ENCODE peak calls at places on chromosomes 11 and 22, in five cellular contexts. One of them, this sample, is unnamed.

GRCh38 chr22:49554296-49554625 is 273.4 kb downstream of the BRD1 start:
- DNase-seq in NAMALWA: no peak
- DNase-seq in NCI-H187 treated with DMSO at 0.1 percent for 48 hours: no peak
- DNase-seq in H9: peak; percentile 11
- DNase-seq in lower lobe of right lung: no peak
- DNase-seq in this sample: no peak

GRCh38 chr11:36385121-36385530 is 89.0 kb downstream of the PRR5L start:
- DNase-seq in NCI-H187 treated with DMSO at 0.1 percent for 48 hours: no peak
- DNase-seq in NAMALWA: no peak
- DNase-seq in H9: no peak
- DNase-seq in lower lobe of right lung: no peak
- DNase-seq in this sample: no peak

GRCh38 chr11:14026961-14027360 is 64.4 kb downstream of the SPON1 start:
- DNase-seq in lower lobe of right lung: no peak
- DNase-seq in NCI-H187 treated with DMSO at 0.1 percent for 48 hours: no peak
- DNase-seq in NAMALWA: no peak
- DNase-seq in H9: no peak
- DNase-seq in this sample: no peak

GRCh38 chr22:50218996-50219727 is 18.4 kb downstream of the SELENOO start:
- DNase-seq in lower lobe of right lung: peak; percentile 90
- DNase-seq in H9: peak; percentile 77
- DNase-seq in NCI-H187 treated with DMSO at 0.1 percent for 48 hours: no peak
- DNase-seq in NAMALWA: no peak
- DNase-seq in this sample: peak; percentile 63

GRCh38 chr11:69538840-69539239 is 57.4 kb downstream of the LINC01488 start:
- DNase-seq in H9: no peak
- DNase-seq in NCI-H187 treated with DMSO at 0.1 percent for 48 hours: no peak
- DNase-seq in lower lobe of right lung: no peak
- DNase-seq in NAMALWA: no peak
- DNase-seq in this sample: peak; percentile 73

GRCh38 chr11:75298191-75298590 is 53.3 kb downstream of the ARRB1 start:
- DNase-seq in NAMALWA: no peak
- DNase-seq in lower lobe of right lung: no peak
- DNase-seq in NCI-H187 treated with DMSO at 0.1 percent for 48 hours: peak; percentile 15
- DNase-seq in H9: no peak
- DNase-seq in this sample: no peak

GRCh38 chr11:29190313-29190712 is 826.5 kb downstream of the KCNA4 start:
- DNase-seq in H9: no peak
- DNase-seq in NCI-H187 treated with DMSO at 0.1 percent for 48 hours: no peak
- DNase-seq in NAMALWA: no peak
- DNase-seq in lower lobe of right lung: no peak
- DNase-seq in this sample: no peak

GRCh38 chr11:104713366-104713765 is 184.9 kb downstream of the CASP12 start:
- DNase-seq in lower lobe of right lung: no peak
- DNase-seq in NCI-H187 treated with DMSO at 0.1 percent for 48 hours: no peak
- DNase-seq in H9: no peak
- DNase-seq in NAMALWA: no peak
- DNase-seq in this sample: no peak

GRCh38 chr11:58390551-58391063 is 16.1 kb downstream of the OR5B3 start:
- DNase-seq in NCI-H187 treated with DMSO at 0.1 percent for 48 hours: no peak
- DNase-seq in lower lobe of right lung: peak; percentile 28
- DNase-seq in NAMALWA: no peak
- DNase-seq in H9: no peak
- DNase-seq in this sample: no peak

GRCh38 chr22:32775957-32776356 is 25.5 kb upstream of the TIMP3 start:
- DNase-seq in H9: no peak
- DNase-seq in NCI-H187 treated with DMSO at 0.1 percent for 48 hours: no peak
- DNase-seq in NAMALWA: no peak
- DNase-seq in lower lobe of right lung: no peak
- DNase-seq in this sample: no peak

GRCh38 chr11:134993691-134994243 is 581.7 kb upstream of the B3GAT1 start:
- DNase-seq in NAMALWA: no peak
- DNase-seq in lower lobe of right lung: no peak
- DNase-seq in NCI-H187 treated with DMSO at 0.1 percent for 48 hours: no peak
- DNase-seq in H9: no peak
- DNase-seq in this sample: no peak

GRCh38 chr11:108160970-108161566 is 39.7 kb downstream of the ACAT1 start:
- DNase-seq in NAMALWA: peak; percentile 83
- DNase-seq in lower lobe of right lung: no peak
- DNase-seq in H9: no peak
- DNase-seq in NCI-H187 treated with DMSO at 0.1 percent for 48 hours: no peak
- DNase-seq in this sample: no peak

GRCh38 chr22:49764151-49764581 is 63.5 kb downstream of the BRD1 start:
- DNase-seq in H9: peak; percentile 45
- DNase-seq in lower lobe of right lung: peak; percentile 41
- DNase-seq in NAMALWA: no peak
- DNase-seq in NCI-H187 treated with DMSO at 0.1 percent for 48 hours: no peak
- DNase-seq in this sample: peak; percentile 40

GRCh38 chr11:69343401-69344321 is 49.7 kb downstream of the MYEOV start:
- DNase-seq in lower lobe of right lung: no peak
- DNase-seq in NCI-H187 treated with DMSO at 0.1 percent for 48 hours: no peak
- DNase-seq in NAMALWA: no peak
- DNase-seq in H9: peak; percentile 17
- DNase-seq in this sample: no peak

GRCh38 chr11:95092549-95093324 is 3.1 kb downstream of the ENDOD1 start:
- DNase-seq in lower lobe of right lung: no peak
- DNase-seq in H9: no peak
- DNase-seq in NAMALWA: peak; percentile 72
- DNase-seq in NCI-H187 treated with DMSO at 0.1 percent for 48 hours: no peak
- DNase-seq in this sample: no peak

GRCh38 chr22:28873183-28873964 is 10.0 kb upstream of the ZNRF3 start:
- DNase-seq in NAMALWA: peak; percentile 49
- DNase-seq in H9: no peak
- DNase-seq in NCI-H187 treated with DMSO at 0.1 percent for 48 hours: no peak
- DNase-seq in lower lobe of right lung: no peak
- DNase-seq in this sample: no peak

GRCh38 chr22:26170112-26170492 is 840 bp downstream of the SEZ6L start:
- DNase-seq in lower lobe of right lung: no peak
- DNase-seq in H9: peak; percentile 29
- DNase-seq in NCI-H187 treated with DMSO at 0.1 percent for 48 hours: no peak
- DNase-seq in NAMALWA: no peak
- DNase-seq in this sample: no peak

GRCh38 chr22:48821346-48822186 is 1006.1 kb downstream of the BRD1 start:
- DNase-seq in H9: no peak
- DNase-seq in lower lobe of right lung: no peak
- DNase-seq in NCI-H187 treated with DMSO at 0.1 percent for 48 hours: no peak
- DNase-seq in NAMALWA: no peak
- DNase-seq in this sample: no peak

GRCh38 chr11:68269414-68270081 is 2.2 kb downstream of the C11orf24 start:
- DNase-seq in NCI-H187 treated with DMSO at 0.1 percent for 48 hours: no peak
- DNase-seq in NAMALWA: no peak
- DNase-seq in lower lobe of right lung: no peak
- DNase-seq in H9: peak; percentile 14
- DNase-seq in this sample: no peak

GRCh38 chr11:65420506-65421203 is 1.9 kb upstream of the NEAT1 start:
- DNase-seq in NCI-H187 treated with DMSO at 0.1 percent for 48 hours: no peak
- DNase-seq in H9: no peak
- DNase-seq in NAMALWA: no peak
- DNase-seq in lower lobe of right lung: peak; percentile 19
- DNase-seq in this sample: no peak

GRCh38 chr11:26287067-26287518 is 44.8 kb upstream of the ANO3 start:
- DNase-seq in NAMALWA: no peak
- DNase-seq in H9: no peak
- DNase-seq in lower lobe of right lung: no peak
- DNase-seq in NCI-H187 treated with DMSO at 0.1 percent for 48 hours: no peak
- DNase-seq in this sample: no peak

GRCh38 chr22:34761111-34761510 is 304.8 kb upstream of the ISX start:
- DNase-seq in H9: no peak
- DNase-seq in NAMALWA: no peak
- DNase-seq in lower lobe of right lung: no peak
- DNase-seq in NCI-H187 treated with DMSO at 0.1 percent for 48 hours: no peak
- DNase-seq in this sample: no peak

GRCh38 chr22:29810156-29810555 is 27.9 kb downstream of the ASCC2 start:
- DNase-seq in NAMALWA: no peak
- DNase-seq in lower lobe of right lung: no peak
- DNase-seq in NCI-H187 treated with DMSO at 0.1 percent for 48 hours: no peak
- DNase-seq in H9: no peak
- DNase-seq in this sample: no peak

GRCh38 chr11:12239396-12240298 is 129.3 kb downstream of the MICAL2 start:
- DNase-seq in NAMALWA: no peak
- DNase-seq in H9: no peak
- DNase-seq in lower lobe of right lung: peak; percentile 74
- DNase-seq in NCI-H187 treated with DMSO at 0.1 percent for 48 hours: no peak
- DNase-seq in this sample: no peak

GRCh38 chr22:37486224-37486845 is at the start of gene MFNG:
- DNase-seq in NCI-H187 treated with DMSO at 0.1 percent for 48 hours: no peak
- DNase-seq in H9: peak; percentile 81
- DNase-seq in NAMALWA: peak; percentile 92
- DNase-seq in lower lobe of right lung: peak; percentile 90
- DNase-seq in this sample: peak; percentile 88

GRCh38 chr11:121112498-121113455 is 11.7 kb downstream of the TECTA start:
- DNase-seq in NAMALWA: peak; percentile 66
- DNase-seq in H9: peak; percentile 78
- DNase-seq in lower lobe of right lung: peak; percentile 69
- DNase-seq in NCI-H187 treated with DMSO at 0.1 percent for 48 hours: peak; percentile 12
- DNase-seq in this sample: no peak

GRCh38 chr11:85118151-85118550 is 509.0 kb downstream of the DLG2 start:
- DNase-seq in lower lobe of right lung: no peak
- DNase-seq in NCI-H187 treated with DMSO at 0.1 percent for 48 hours: no peak
- DNase-seq in H9: no peak
- DNase-seq in NAMALWA: no peak
- DNase-seq in this sample: no peak

GRCh38 chr11:14378171-14378570 is 19.2 kb upstream of the RRAS2 start:
- DNase-seq in lower lobe of right lung: no peak
- DNase-seq in NAMALWA: no peak
- DNase-seq in NCI-H187 treated with DMSO at 0.1 percent for 48 hours: no peak
- DNase-seq in H9: no peak
- DNase-seq in this sample: no peak

This sample was measured in aorta.